ENCODE peak calls at places on chromosomes 1 and 21, in four cellular contexts. L is A549, J is GM12878, C is HepG2. B is an unnamed sample.

GRCh38 chr1:168372307-168372706 is 91.6 kb downstream of the TBX19 start:
- DNase-seq in L (no peak), J (no peak), C (no peak), B (no peak)

GRCh38 chr1:160101037-160101716 is 2.8 kb upstream of the IGSF8 start:
- DNase-seq in L (peak; percentile 89), J (no peak), C (peak; percentile 81), B (peak; percentile 86)

GRCh38 chr21:30349572-30349971 is 1.2 kb upstream of the KRTAP23-1 start:
- DNase-seq in L (no peak), J (no peak), C (no peak), B (no peak)

GRCh38 chr1:182350839-182351238 is 40.8 kb downstream of the GLUL start:
- DNase-seq in L (no peak), J (no peak), C (no peak), B (no peak)

GRCh38 chr1:182718311-182718710 is 33.9 kb upstream of the RGS8 start:
- DNase-seq in L (no peak), J (no peak), C (no peak), B (no peak)

GRCh38 chr1:210232524-210233215 is at the start of gene SERTAD4:
- DNase-seq in L (peak; percentile 40), J (no peak), C (no peak), B (peak; percentile 88)

GRCh38 chr1:79262745-79263258 is 256.3 kb upstream of the ADGRL4 start:
- DNase-seq in L (no peak), J (no peak), C (no peak), B (no peak)

GRCh38 chr1:167450843-167451242 is 67.5 kb downstream of the CD247 start:
- DNase-seq in L (no peak), J (no peak), C (no peak), B (no peak)

GRCh38 chr1:66371233-66372005 is 162.5 kb upstream of the SGIP1 start:
- DNase-seq in L (no peak), J (no peak), C (no peak), B (no peak)

GRCh38 chr1:92536593-92537332 is 50.0 kb upstream of the GFI1 start:
- DNase-seq in L (no peak), J (peak; percentile 82), C (peak; percentile 94), B (no peak)

GRCh38 chr1:246689409-246689997 is 34.7 kb upstream of the SCCPDH start:
- DNase-seq in L (peak; percentile 94), J (peak; percentile 34), C (peak; percentile 77), B (peak; percentile 88)

GRCh38 chr1:114009042-114009392 is 29.7 kb downstream of the OLFML3 start:
- DNase-seq in L (no peak), J (no peak), C (no peak), B (no peak)

GRCh38 chr1:147825586-147825985 is 65.2 kb upstream of the GJA5 start:
- DNase-seq in L (no peak), J (no peak), C (no peak), B (no peak)

GRCh38 chr1:17440074-17440826 is 773 bp upstream of the RCC2 start:
- DNase-seq in L (no peak), J (no peak), C (no peak), B (no peak)

GRCh38 chr1:68904472-68904871 is 407.6 kb upstream of the DEPDC1 start:
- DNase-seq in L (no peak), J (no peak), C (no peak), B (no peak)

GRCh38 chr21:31732891-31733520 is 1.1 kb upstream of the SCAF4 start:
- DNase-seq in L (peak; percentile 5), J (no peak), C (peak; percentile 15), B (peak; percentile 52)

GRCh38 chr1:223609961-223610360 is 55.5 kb downstream of the CAPN8 start:
- DNase-seq in L (no peak), J (no peak), C (no peak), B (no peak)

GRCh38 chr1:180912211-180912800 is 391 bp upstream of the KIAA1614 start:
- DNase-seq in L (no peak), J (no peak), C (no peak), B (no peak)

GRCh38 chr1:68291763-68292384 is 59.6 kb upstream of the WLS start:
- DNase-seq in L (no peak), J (no peak), C (no peak), B (no peak)

GRCh38 chr1:184866991-184867788 is 107.1 kb downstream of the NIBAN1 start:
- DNase-seq in L (no peak), J (peak; percentile 79), C (no peak), B (no peak)

GRCh38 chr21:31733521-31734149 is 1.7 kb upstream of the SCAF4 start:
- DNase-seq in L (no peak), J (no peak), C (no peak), B (peak; percentile 33)

GRCh38 chr21:38525454-38525853 is 27.2 kb upstream of the ERG start:
- DNase-seq in L (no peak), J (no peak), C (no peak), B (no peak)

GRCh38 chr1:53271446-53272090 is 33.2 kb upstream of the MAGOH start:
- DNase-seq in L (no peak), J (no peak), C (no peak), B (no peak)

GRCh38 chr1:39835110-39835509 is 46.4 kb upstream of the BMP8B start:
- DNase-seq in L (no peak), J (no peak), C (no peak), B (no peak)

GRCh38 chr1:10065344-10065685 is 32.6 kb downstream of the UBE4B start:
- DNase-seq in L (no peak), J (no peak), C (peak; percentile 48), B (no peak)

GRCh38 chr1:229385853-229386456 is 43.1 kb upstream of the CCSAP start:
- DNase-seq in L (no peak), J (no peak), C (no peak), B (no peak)

GRCh38 chr1:31932491-31933316 is 5.5 kb downstream of the PTP4A2 start:
- DNase-seq in L (no peak), J (no peak), C (peak; percentile 69), B (no peak)

GRCh38 chr21:33490991-33491372 is 534 bp downstream of the DNAJC28 start:
- DNase-seq in L (no peak), J (no peak), C (no peak), B (no peak)

GRCh38 chr1:62437273-62437945 is 560 bp downstream of the USP1 start:
- DNase-seq in L (no peak), J (no peak), C (no peak), B (no peak)

GRCh38 chr1:192984058-192984457 is 75.1 kb downstream of the UCHL5 start:
- DNase-seq in L (no peak), J (no peak), C (no peak), B (no peak)

GRCh38 chr1:192980856-192981255 is 78.3 kb downstream of the UCHL5 start:
- DNase-seq in L (no peak), J (no peak), C (no peak), B (no peak)

GRCh38 chr1:192983349-192983980 is 75.7 kb downstream of the UCHL5 start:
- DNase-seq in L (no peak), J (peak; percentile 12), C (no peak), B (no peak)

GRCh38 chr1:192986110-192986747 is 72.9 kb downstream of the UCHL5 start:
- DNase-seq in L (no peak), J (no peak), C (no peak), B (no peak)
- TF ChIP-seq PBX3 in L (no peak), J (no peak), C (no peak), B (no peak)

DNA sequence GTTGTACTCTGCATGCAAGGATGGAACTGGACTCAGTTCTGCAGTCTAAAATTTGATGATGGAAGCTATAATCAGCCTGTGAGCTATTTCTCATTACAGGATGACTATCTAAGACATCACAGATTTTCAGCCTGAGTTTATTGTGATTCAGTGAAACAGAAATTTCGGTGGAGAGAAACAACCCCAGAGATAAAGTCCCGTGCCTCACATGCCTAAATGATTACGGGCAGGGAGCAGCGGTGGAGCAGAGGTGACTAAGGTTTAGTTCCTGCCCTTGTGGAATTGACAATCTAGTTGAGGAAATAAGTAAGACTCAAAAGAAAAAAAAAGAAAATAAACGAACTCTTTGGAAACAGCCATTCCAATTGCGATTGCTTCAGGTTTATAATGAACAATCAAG is 96.9 kb downstream of the GRIK3 start:
- DNase-seq in L (no peak), J (no peak), C (no peak), B (no peak)
- TF ChIP-seq PBX3 in L (no peak), J (no peak), C (no peak), B (no peak)

GRCh38 chr1:13465515-13465914 is 48.3 kb downstream of the LRRC38 start:
- DNase-seq in L (no peak), J (no peak), C (no peak), B (no peak)

GRCh38 chr1:13469343-13469742 is 44.5 kb downstream of the LRRC38 start:
- DNase-seq in L (peak; percentile 10), J (no peak), C (peak; percentile 38), B (no peak)
- TF ChIP-seq PBX3 in L (no peak), J (no peak), C (no peak), B (no peak)

GRCh38 chr1:51295926-51296325 is 34.4 kb downstream of the TTC39A start:
- DNase-seq in L (no peak), J (no peak), C (no peak), B (no peak)

GRCh38 chr1:51294566-51295184 is 35.7 kb downstream of the TTC39A start:
- DNase-seq in L (no peak), J (no peak), C (no peak), B (no peak)

GRCh38 chr1:51298322-51298705 is 32.0 kb downstream of the TTC39A start:
- DNase-seq in L (no peak), J (no peak), C (no peak), B (no peak)

GRCh38 chr1:51297401-51298321 is 32.7 kb downstream of the TTC39A start:
- DNase-seq in L (no peak), J (no peak), C (no peak), B (no peak)

GRCh38 chr1:51296379-51297357 is 33.7 kb downstream of the TTC39A start:
- DNase-seq in L (peak; percentile 69), J (peak; percentile 51), C (peak; percentile 54), B (peak; percentile 91)
- TF ChIP-seq PBX3 in L (no peak), J (no peak), C (no peak), B (no peak)

GRCh38 chr21:26125433-26126167 is 45.0 kb downstream of the APP start:
- DNase-seq in L (no peak), J (no peak), C (no peak), B (peak; percentile 46)

GRCh38 chr21:26126168-26126553 is 44.4 kb downstream of the APP start:
- DNase-seq in L (no peak), J (no peak), C (no peak), B (no peak)

GRCh38 chr21:26130249-26130896 is 40.2 kb downstream of the APP start:
- DNase-seq in L (no peak), J (no peak), C (no peak), B (no peak)

GRCh38 chr21:26127073-26127814 is 43.3 kb downstream of the APP start:
- DNase-seq in L (no peak), J (no peak), C (no peak), B (no peak)

DNA sequence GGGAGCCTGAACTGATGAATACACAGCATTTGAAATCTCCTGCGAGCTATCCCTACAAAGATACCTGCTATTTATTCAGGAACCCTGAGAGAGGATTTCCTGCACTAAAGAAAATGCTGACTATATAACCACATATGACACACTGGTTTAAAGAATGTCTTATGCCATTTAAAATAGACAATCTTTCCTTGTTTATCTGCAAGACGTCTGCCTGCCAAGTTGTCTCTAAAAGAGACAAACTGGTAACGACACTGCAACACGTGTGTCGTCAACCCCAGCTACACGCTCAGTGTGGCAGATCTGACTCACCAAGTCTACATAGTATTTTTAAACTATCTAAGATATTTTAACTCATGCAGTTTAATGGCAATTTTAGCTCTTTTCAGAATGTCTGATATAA is 42.7 kb downstream of the APP start:
- DNase-seq in L (no peak), J (no peak), C (no peak), B (no peak)
- TF ChIP-seq PBX3 in L (no peak), J (no peak), C (no peak), B (peak; percentile 36)

B was measured in SK-N-SH.